ENCODE peak calls at places on chromosomes 4 and X, in five cellular contexts. H is adrenal gland, C is bronchial epithelial cell, I is islet precursor cell, P is HT1080. D is an unnamed sample.

GRCh38 chr4:168585168-168586091 is 88.6 kb downstream of the PALLD start:
- DNase-seq in H (peak; percentile 69), I (peak; percentile 93), C (peak; percentile 69), P (peak; percentile 66), D (peak; percentile 5)

GRCh38 chr4:148060264-148061138 is 328.6 kb downstream of the ARHGAP10 start:
- DNase-seq in C (peak; percentile 76), P (no peak), H (no peak), I (no peak), D (no peak)

GRCh38 chr4:146096374-146096773 is 79.1 kb upstream of the LSM6 start:
- DNase-seq in I (no peak), C (no peak), P (no peak), H (no peak), D (no peak)

GRCh38 chrX:21305799-21306336 is 68.3 kb upstream of the CNKSR2 start:
- DNase-seq in P (no peak), C (no peak), I (no peak), H (no peak), D (no peak)

GRCh38 chr4:113537183-113537977 is 224.2 kb downstream of the CAMK2D start:
- DNase-seq in I (no peak), C (no peak), P (no peak), H (no peak), D (no peak)

GRCh38 chr4:137531121-137531520 is 1.2 kb downstream of the PCDH18 start:
- DNase-seq in P (no peak), C (no peak), H (no peak), I (no peak), D (no peak)

GRCh38 chrX:150429577-150429976 is 66.5 kb downstream of the MAMLD1 start:
- DNase-seq in H (no peak), I (no peak), P (peak; percentile 70), C (peak; percentile 87), D (no peak)

GRCh38 chr4:15438939-15439524 is 11.2 kb downstream of the C1QTNF7 start:
- DNase-seq in P (peak; percentile 61), H (no peak), C (peak; percentile 66), I (no peak), D (no peak)

GRCh38 chr4:148097811-148098210 is 344.4 kb downstream of the NR3C2 start:
- DNase-seq in P (no peak), C (no peak), I (no peak), H (no peak), D (no peak)

GRCh38 chrX:16839224-16839851 is 30.8 kb downstream of the RBBP7 start:
- DNase-seq in P (no peak), H (no peak), I (peak; percentile 56), C (no peak), D (no peak)

D was measured in activated naive CD4-positive, alpha-beta T cell treated with anti-CD3 and anti-CD28 coated beads, Interleukin-2, amount 50 U/mL, for 72 hours.